ENCODE peak calls at places on chromosomes 4 and X, in five cellular contexts. O, B, C, Y and U are unnamed samples.

GRCh38 chr4:91285485-91285884 is 1018.3 kb upstream of the GRID2 start:
- DNase-seq in Y (no peak), B (no peak), C (no peak), O (no peak), U (no peak)

GRCh38 chr4:23903859-23904438 is 14.1 kb upstream of the PPARGC1A start:
- DNase-seq in B (no peak), O (no peak), C (no peak), Y (no peak), U (no peak)

GRCh38 chrX:46209037-46209436 is 336.2 kb downstream of the ZNF674 start:
- DNase-seq in C (no peak), Y (no peak), O (no peak), B (no peak), U (no peak)

GRCh38 chrX:150460063-150460462 is 96.9 kb downstream of the MAMLD1 start:
- DNase-seq in B (no peak), C (no peak), Y (no peak), O (no peak), U (no peak)

GRCh38 chr4:78410225-78410624 is 141.3 kb upstream of the ANXA3 start:
- DNase-seq in Y (no peak), O (no peak), C (no peak), B (no peak), U (no peak)

GRCh38 chrX:78313526-78313925 is 13.9 kb downstream of the CYSLTR1 start:
- DNase-seq in Y (no peak), B (no peak), C (no peak), O (no peak), U (no peak)

GRCh38 chrX:130523460-130524394 is 121.9 kb downstream of the RBMX2 start:
- DNase-seq in Y (peak), O (no peak), B (peak), C (no peak), U (no peak)

GRCh38 chr4:165288639-165289428 is 38.6 kb upstream of the MSMO1 start:
- DNase-seq in B (no peak), O (no peak), C (no peak), Y (no peak), U (no peak)

GRCh38 chr4:48944659-48945290 is 38.2 kb upstream of the OCIAD2 start:
- DNase-seq in C (no peak), Y (no peak), O (no peak), B (no peak), U (no peak)

GRCh38 chrX:2397229-2397628 is 103.5 kb downstream of the DHRSX start:
- DNase-seq in Y (no peak), C (no peak), B (no peak), O (no peak), U (no peak)

GRCh38 chr4:139934786-139935330 is 219.1 kb downstream of the MAML3 start:
- DNase-seq in B (no peak), O (no peak), Y (no peak), C (no peak), U (no peak)

GRCh38 chr4:113827285-113827684 is 65.7 kb upstream of the CAMK2D start:
- DNase-seq in Y (no peak), B (no peak), O (no peak), C (no peak), U (no peak)

GRCh38 chr4:88283661-88284377 is 542 bp downstream of the PPM1K start:
- DNase-seq in Y (peak), B (peak), O (peak), C (peak), U (peak)

GRCh38 chr4:139857021-139857420 is 191.4 kb downstream of the MGST2 start:
- DNase-seq in O (no peak), Y (no peak), C (no peak), B (no peak), U (no peak)

GRCh38 chr4:80215449-80216052 is 18.2 kb downstream of the PRDM8 start:
- DNase-seq in O (no peak), Y (no peak), C (no peak), B (no peak), U (no peak)

GRCh38 chr4:68905598-68906237 is 45.9 kb downstream of the UGT2A3 start:
- DNase-seq in C (no peak), Y (peak), B (no peak), O (no peak), U (no peak)

GRCh38 chrX:107714196-107714811 is 61.3 kb downstream of the TSC22D3 start:
- DNase-seq in C (peak), O (no peak), Y (peak), B (no peak), U (no peak)

GRCh38 chrX:132612990-132613564 is 124.2 kb upstream of the MBNL3 start:
- DNase-seq in O (no peak), C (no peak), Y (peak), B (peak), U (no peak)

GRCh38 chr4:152894673-152895072 is 41.5 kb upstream of the FHDC1 start:
- DNase-seq in B (no peak), Y (no peak), O (no peak), C (no peak), U (no peak)

GRCh38 chr4:25908491-25908901 is 5.5 kb upstream of the SMIM20 start:
- DNase-seq in B (no peak), Y (no peak), O (no peak), C (no peak), U (no peak)

GRCh38 chr4:82921795-82922194 is 21.3 kb downstream of the THAP9 start:
- DNase-seq in Y (no peak), C (no peak), O (no peak), B (no peak), U (no peak)

GRCh38 chrX:69987691-69988090 is 62.0 kb downstream of the AWAT2 start:
- DNase-seq in O (no peak), Y (no peak), B (no peak), C (no peak), U (no peak)

GRCh38 chrX:139642241-139642927 is 65.6 kb downstream of the MCF2 start:
- DNase-seq in B (no peak), O (no peak), Y (no peak), C (no peak), U (no peak)

GRCh38 chr4:173332021-173332487 is 2.1 kb downstream of the HMGB2 start:
- DNase-seq in Y (no peak), O (no peak), C (no peak), B (no peak), U (no peak)

GRCh38 chr4:15778742-15779231 is 659 bp downstream of the CD38 start:
- DNase-seq in B (peak), Y (peak), O (no peak), C (no peak), U (no peak)

GRCh38 chr4:176377705-176378302 is 58.0 kb downstream of the SPCS3 start:
- DNase-seq in C (no peak), Y (no peak), O (no peak), B (no peak), U (no peak)

GRCh38 chrX:124736553-124737240 is 390.3 kb downstream of the SH2D1A start:
- DNase-seq in B (no peak), C (no peak), O (no peak), Y (no peak), U (no peak)

GRCh38 chr4:70958681-70959080 is 34.8 kb upstream of the DCK start:
- DNase-seq in O (no peak), B (no peak), Y (peak), C (no peak), U (no peak)

GRCh38 chrX:155768036-155768769 is 112.9 kb upstream of the VAMP7 start:
- DNase-seq in O (no peak), C (no peak), Y (no peak), B (peak), U (no peak)

GRCh38 chr4:11602606-11603355 is 174.1 kb upstream of the HS3ST1 start:
- DNase-seq in O (no peak), B (no peak), Y (no peak), C (no peak), U (no peak)

GRCh38 chr4:153294631-153295030 is 49.9 kb upstream of the MND1 start:
- DNase-seq in B (no peak), Y (no peak), O (peak), C (no peak), U (no peak)

GRCh38 chr4:103032575-103032974 is 13.1 kb upstream of the SLC9B1 start:
- DNase-seq in C (no peak), Y (no peak), O (no peak), B (no peak), U (no peak)

GRCh38 chrX:24341795-24342194 is 18.6 kb upstream of the SUPT20HL1 start:
- DNase-seq in O (no peak), B (no peak), C (no peak), Y (no peak), U (no peak)

GRCh38 chrX:53458082-53458481 is 23.9 kb upstream of the HSD17B10 start:
- DNase-seq in Y (no peak), C (no peak), O (no peak), B (no peak), U (no peak)

GRCh38 chr4:17545374-17546140 is 30.6 kb downstream of the CLRN2 start:
- DNase-seq in Y (no peak), O (no peak), B (no peak), C (no peak), U (no peak)

DNA sequence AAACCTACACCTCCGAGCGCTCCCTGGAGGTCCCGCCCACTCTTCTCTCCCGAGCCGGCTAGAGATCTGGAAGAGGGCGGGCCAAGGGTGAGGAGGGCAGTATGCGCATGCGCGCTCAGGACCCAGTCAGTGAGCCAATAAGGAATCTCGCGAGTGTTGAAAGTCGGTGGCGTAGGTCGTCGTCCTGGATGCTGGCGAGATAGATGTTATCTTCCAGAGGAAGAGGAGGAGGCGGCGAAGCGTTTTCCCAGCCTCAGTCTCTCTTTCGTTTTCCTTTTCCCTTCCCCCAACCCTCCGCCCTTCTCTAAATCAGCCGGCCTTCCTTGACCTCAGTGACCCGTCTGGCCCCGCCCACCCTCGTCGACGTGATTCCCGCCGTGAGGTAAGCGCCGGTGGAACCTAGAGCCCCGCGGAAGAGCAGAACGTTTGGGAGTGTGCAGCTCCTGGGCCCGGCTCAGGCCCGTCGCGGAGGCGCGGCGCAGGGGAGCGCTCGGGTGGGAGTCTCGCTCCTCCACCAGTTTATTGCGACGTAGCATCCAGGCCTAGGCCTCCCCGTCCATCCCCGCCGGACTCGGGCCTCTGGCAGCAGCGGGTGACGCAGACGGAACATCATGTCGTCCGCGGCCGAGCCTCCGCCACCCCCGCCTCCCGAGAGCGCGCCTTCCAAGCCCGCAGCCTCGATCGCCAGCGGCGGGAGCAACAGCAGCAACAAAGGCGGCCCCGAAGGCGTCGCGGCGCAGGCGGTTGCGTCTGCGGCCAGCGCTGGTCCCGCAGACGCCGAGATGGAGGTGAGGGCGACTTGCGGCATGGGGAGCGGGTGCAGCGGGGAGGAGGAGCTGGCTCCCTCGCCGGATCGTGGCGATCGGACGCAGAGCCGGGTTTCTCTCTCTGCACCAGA is at the start of gene SMARCA5:
- DNase-seq in O (peak), Y (peak), B (peak), C (peak), U (peak)
- TF ChIP-seq POLR2A in O (peak), Y (peak), B (peak), C (peak), U (peak)

DNA sequence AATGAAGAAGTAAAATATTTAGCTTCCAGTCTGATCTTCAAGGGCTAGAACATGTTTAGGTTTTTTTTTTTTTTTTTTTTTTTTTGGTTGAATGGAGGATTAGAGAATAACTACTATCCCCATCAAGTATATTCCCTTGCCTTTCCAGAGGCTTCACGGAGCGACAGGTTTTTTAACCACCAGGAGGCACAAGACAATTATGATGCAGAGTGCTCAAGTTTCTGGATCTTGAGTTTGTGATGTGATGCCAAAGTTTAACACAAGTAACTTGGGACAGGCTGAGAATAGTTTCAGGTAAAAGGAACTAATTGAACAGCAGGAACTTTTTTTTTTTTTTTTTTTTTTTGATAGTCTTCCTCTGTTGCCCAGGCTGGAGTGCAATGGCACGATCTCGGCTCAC is 30.3 kb downstream of the CCNI start:
- DNase-seq in C (no peak), Y (peak), O (no peak), B (no peak), U (no peak)
- TF ChIP-seq CTCF in C (no peak), Y (peak), O (no peak), B (peak), U (no peak)

DNA sequence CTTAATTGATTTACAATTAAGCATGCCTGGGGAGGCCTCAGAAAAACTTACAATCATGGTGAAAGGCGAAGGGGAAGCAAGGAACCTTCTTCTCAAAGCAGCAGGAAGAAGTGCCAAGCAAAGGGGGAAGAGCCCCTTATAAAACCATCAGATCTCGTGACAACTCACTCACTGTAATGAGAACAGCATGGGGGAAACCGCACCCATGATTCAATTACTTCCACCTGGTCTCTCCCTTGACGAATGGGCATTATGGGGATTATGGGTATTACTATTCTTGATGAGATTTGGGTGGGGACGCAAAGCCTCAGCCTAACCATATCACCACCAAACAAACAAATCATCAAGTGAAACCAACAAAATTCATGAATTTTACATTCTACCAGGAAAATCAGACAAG is 76.7 kb upstream of the TAB3 start:
- DNase-seq in B (no peak), O (no peak), C (no peak), Y (no peak), U (no peak)
- TF ChIP-seq POLR2A in B (no peak), O (no peak), C (no peak), Y (no peak), U (no peak)

GRCh38 chr4:89954906-89955305 is 60.3 kb downstream of the MMRN1 start:
- DNase-seq in Y (no peak), B (no peak), O (no peak), C (no peak), U (no peak)

GRCh38 chr4:89952458-89952857 is 57.8 kb downstream of the MMRN1 start:
- DNase-seq in C (no peak), Y (no peak), B (no peak), O (no peak), U (no peak)

DNA sequence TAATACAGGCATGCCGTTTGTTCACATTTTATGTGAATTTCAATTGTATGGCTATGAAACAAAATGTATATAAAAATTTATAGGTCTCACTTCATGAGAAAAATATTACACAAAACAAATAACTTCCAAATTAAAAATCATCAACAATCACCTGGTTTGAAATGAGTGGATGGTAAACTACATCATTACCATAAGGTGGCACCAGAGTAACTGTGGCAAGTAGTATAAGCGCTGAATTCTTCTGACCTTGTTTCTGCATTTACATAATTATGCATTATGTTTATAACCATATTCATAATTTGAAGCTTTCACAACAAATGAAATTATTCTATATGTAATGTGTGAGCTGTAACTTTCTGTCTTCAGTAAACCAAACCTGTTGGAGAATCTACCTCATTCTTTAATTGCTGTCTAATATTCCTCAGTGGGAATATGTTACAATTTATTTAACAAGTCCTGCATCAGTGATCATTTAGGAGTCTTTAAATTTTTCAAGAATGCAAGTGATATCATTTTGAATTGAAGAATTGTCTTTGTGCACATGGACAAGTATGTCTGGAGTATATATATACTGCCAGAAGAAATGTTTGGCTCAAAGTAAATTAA is 55.2 kb downstream of the MMRN1 start:
- DNase-seq in B (no peak), O (no peak), C (no peak), Y (no peak), U (no peak)
- TF ChIP-seq CTCF in B (peak), O (no peak), C (peak), Y (peak), U (no peak)

GRCh38 chrX:12950851-12951589 is 23.9 kb upstream of the TMSB4X start:
- DNase-seq in C (no peak), B (peak), Y (no peak), O (no peak), U (no peak)

GRCh38 chrX:12951590-12951965 is 23.3 kb upstream of the TMSB4X start:
- DNase-seq in C (no peak), B (no peak), Y (no peak), O (no peak), U (no peak)

GRCh38 chrX:12949205-12949926 is 25.5 kb upstream of the TMSB4X start:
- DNase-seq in O (no peak), Y (no peak), B (no peak), C (no peak), U (no peak)

GRCh38 chrX:12948495-12948894 is 26.4 kb upstream of the TMSB4X start:
- DNase-seq in B (no peak), C (no peak), Y (no peak), O (no peak), U (no peak)

GRCh38 chrX:12949927-12950656 is 24.8 kb upstream of the TMSB4X start:
- DNase-seq in C (peak), Y (peak), B (peak), O (peak), U (peak)
- TF ChIP-seq POLR2A in C (no peak), Y (no peak), B (peak), O (no peak), U (no peak)